ENCODE peak calls at places on chromosomes 12 and 14, in six cellular contexts. One of them, this sample, is unnamed.

GRCh38 chr12:103583008-103583407 is 4.1 kb upstream of the STAB2 start:
- DNase-seq in GM03348: no peak
- DNase-seq in HuH-7.5: no peak
- DNase-seq in stimulated activated effector memory CD8-positive, alpha-beta T cell treated with anti-CD3 and anti-CD28 coated beads, Interleukin-12 subunit alpha, Interleukin-12 subunit beta, amount 100 ng/mL, for 72 hours: no peak
- DNase-seq in activated CD4-positive, alpha-beta T cell treated with anti-CD3 and anti-CD28 coated beads, Interleukin-2, amount 50 U/mL, for 1 hour: no peak
- DNase-seq in body of pancreas: no peak
- DNase-seq in this sample: no peak

GRCh38 chr14:51996148-51996746 is 6.9 kb downstream of the RTRAF start:
- DNase-seq in GM03348: no peak
- DNase-seq in HuH-7.5: no peak
- DNase-seq in stimulated activated effector memory CD8-positive, alpha-beta T cell treated with anti-CD3 and anti-CD28 coated beads, Interleukin-12 subunit alpha, Interleukin-12 subunit beta, amount 100 ng/mL, for 72 hours: no peak
- DNase-seq in activated CD4-positive, alpha-beta T cell treated with anti-CD3 and anti-CD28 coated beads, Interleukin-2, amount 50 U/mL, for 1 hour: no peak
- DNase-seq in body of pancreas: no peak
- DNase-seq in this sample: no peak

GRCh38 chr12:94560416-94561221 is 89.7 kb downstream of the TMCC3 start:
- DNase-seq in GM03348: no peak
- DNase-seq in HuH-7.5: no peak
- DNase-seq in stimulated activated effector memory CD8-positive, alpha-beta T cell treated with anti-CD3 and anti-CD28 coated beads, Interleukin-12 subunit alpha, Interleukin-12 subunit beta, amount 100 ng/mL, for 72 hours: no peak
- DNase-seq in activated CD4-positive, alpha-beta T cell treated with anti-CD3 and anti-CD28 coated beads, Interleukin-2, amount 50 U/mL, for 1 hour: no peak
- DNase-seq in body of pancreas: no peak
- DNase-seq in this sample: no peak

GRCh38 chr14:58560208-58560607 is 77.6 kb upstream of the DACT1 start:
- DNase-seq in GM03348: no peak
- DNase-seq in HuH-7.5: no peak
- DNase-seq in stimulated activated effector memory CD8-positive, alpha-beta T cell treated with anti-CD3 and anti-CD28 coated beads, Interleukin-12 subunit alpha, Interleukin-12 subunit beta, amount 100 ng/mL, for 72 hours: no peak
- DNase-seq in activated CD4-positive, alpha-beta T cell treated with anti-CD3 and anti-CD28 coated beads, Interleukin-2, amount 50 U/mL, for 1 hour: no peak
- DNase-seq in body of pancreas: no peak
- DNase-seq in this sample: no peak

GRCh38 chr12:6605425-6606330 is 1.5 kb downstream of the CHD4 start:
- DNase-seq in GM03348: peak
- DNase-seq in HuH-7.5: no peak
- DNase-seq in stimulated activated effector memory CD8-positive, alpha-beta T cell treated with anti-CD3 and anti-CD28 coated beads, Interleukin-12 subunit alpha, Interleukin-12 subunit beta, amount 100 ng/mL, for 72 hours: peak
- DNase-seq in activated CD4-positive, alpha-beta T cell treated with anti-CD3 and anti-CD28 coated beads, Interleukin-2, amount 50 U/mL, for 1 hour: peak
- DNase-seq in body of pancreas: no peak
- DNase-seq in this sample: no peak

GRCh38 chr12:65986047-65986446 is 144.5 kb downstream of the LLPH start:
- DNase-seq in GM03348: no peak
- DNase-seq in HuH-7.5: no peak
- DNase-seq in stimulated activated effector memory CD8-positive, alpha-beta T cell treated with anti-CD3 and anti-CD28 coated beads, Interleukin-12 subunit alpha, Interleukin-12 subunit beta, amount 100 ng/mL, for 72 hours: no peak
- DNase-seq in activated CD4-positive, alpha-beta T cell treated with anti-CD3 and anti-CD28 coated beads, Interleukin-2, amount 50 U/mL, for 1 hour: no peak
- DNase-seq in body of pancreas: no peak
- DNase-seq in this sample: no peak

GRCh38 chr12:50302686-50303085 is 19.4 kb upstream of the LIMA1 start:
- DNase-seq in GM03348: peak
- DNase-seq in HuH-7.5: no peak
- DNase-seq in stimulated activated effector memory CD8-positive, alpha-beta T cell treated with anti-CD3 and anti-CD28 coated beads, Interleukin-12 subunit alpha, Interleukin-12 subunit beta, amount 100 ng/mL, for 72 hours: no peak
- DNase-seq in activated CD4-positive, alpha-beta T cell treated with anti-CD3 and anti-CD28 coated beads, Interleukin-2, amount 50 U/mL, for 1 hour: no peak
- DNase-seq in body of pancreas: no peak
- DNase-seq in this sample: no peak

GRCh38 chr12:124254126-124254525 is 40.8 kb upstream of the RFLNA start:
- DNase-seq in GM03348: no peak
- DNase-seq in HuH-7.5: no peak
- DNase-seq in stimulated activated effector memory CD8-positive, alpha-beta T cell treated with anti-CD3 and anti-CD28 coated beads, Interleukin-12 subunit alpha, Interleukin-12 subunit beta, amount 100 ng/mL, for 72 hours: no peak
- DNase-seq in activated CD4-positive, alpha-beta T cell treated with anti-CD3 and anti-CD28 coated beads, Interleukin-2, amount 50 U/mL, for 1 hour: no peak
- DNase-seq in body of pancreas: no peak
- DNase-seq in this sample: no peak

GRCh38 chr12:54611715-54612116 is 23.0 kb downstream of the LACRT start:
- DNase-seq in GM03348: no peak
- DNase-seq in HuH-7.5: no peak
- DNase-seq in stimulated activated effector memory CD8-positive, alpha-beta T cell treated with anti-CD3 and anti-CD28 coated beads, Interleukin-12 subunit alpha, Interleukin-12 subunit beta, amount 100 ng/mL, for 72 hours: no peak
- DNase-seq in activated CD4-positive, alpha-beta T cell treated with anti-CD3 and anti-CD28 coated beads, Interleukin-2, amount 50 U/mL, for 1 hour: no peak
- DNase-seq in body of pancreas: no peak
- DNase-seq in this sample: no peak

GRCh38 chr14:85142982-85143381 is 387.0 kb upstream of the FLRT2 start:
- DNase-seq in GM03348: no peak
- DNase-seq in HuH-7.5: no peak
- DNase-seq in stimulated activated effector memory CD8-positive, alpha-beta T cell treated with anti-CD3 and anti-CD28 coated beads, Interleukin-12 subunit alpha, Interleukin-12 subunit beta, amount 100 ng/mL, for 72 hours: no peak
- DNase-seq in activated CD4-positive, alpha-beta T cell treated with anti-CD3 and anti-CD28 coated beads, Interleukin-2, amount 50 U/mL, for 1 hour: no peak
- DNase-seq in body of pancreas: no peak
- DNase-seq in this sample: no peak

GRCh38 chr14:72804653-72805180 is 89.2 kb downstream of the DPF3 start:
- DNase-seq in GM03348: no peak
- DNase-seq in HuH-7.5: no peak
- DNase-seq in stimulated activated effector memory CD8-positive, alpha-beta T cell treated with anti-CD3 and anti-CD28 coated beads, Interleukin-12 subunit alpha, Interleukin-12 subunit beta, amount 100 ng/mL, for 72 hours: no peak
- DNase-seq in activated CD4-positive, alpha-beta T cell treated with anti-CD3 and anti-CD28 coated beads, Interleukin-2, amount 50 U/mL, for 1 hour: no peak
- DNase-seq in body of pancreas: no peak
- DNase-seq in this sample: no peak

GRCh38 chr12:130435331-130435730 is 97.6 kb downstream of the PIWIL1 start:
- DNase-seq in GM03348: no peak
- DNase-seq in HuH-7.5: no peak
- DNase-seq in stimulated activated effector memory CD8-positive, alpha-beta T cell treated with anti-CD3 and anti-CD28 coated beads, Interleukin-12 subunit alpha, Interleukin-12 subunit beta, amount 100 ng/mL, for 72 hours: no peak
- DNase-seq in activated CD4-positive, alpha-beta T cell treated with anti-CD3 and anti-CD28 coated beads, Interleukin-2, amount 50 U/mL, for 1 hour: no peak
- DNase-seq in body of pancreas: no peak
- DNase-seq in this sample: no peak

GRCh38 chr14:93799617-93800016 is 11.3 kb upstream of the PRIMA1 start:
- DNase-seq in GM03348: no peak
- DNase-seq in HuH-7.5: no peak
- DNase-seq in stimulated activated effector memory CD8-positive, alpha-beta T cell treated with anti-CD3 and anti-CD28 coated beads, Interleukin-12 subunit alpha, Interleukin-12 subunit beta, amount 100 ng/mL, for 72 hours: no peak
- DNase-seq in activated CD4-positive, alpha-beta T cell treated with anti-CD3 and anti-CD28 coated beads, Interleukin-2, amount 50 U/mL, for 1 hour: no peak
- DNase-seq in body of pancreas: no peak
- DNase-seq in this sample: no peak

GRCh38 chr14:102539544-102540309 is 30.2 kb upstream of the ANKRD9 start:
- DNase-seq in GM03348: peak
- DNase-seq in HuH-7.5: no peak
- DNase-seq in stimulated activated effector memory CD8-positive, alpha-beta T cell treated with anti-CD3 and anti-CD28 coated beads, Interleukin-12 subunit alpha, Interleukin-12 subunit beta, amount 100 ng/mL, for 72 hours: no peak
- DNase-seq in activated CD4-positive, alpha-beta T cell treated with anti-CD3 and anti-CD28 coated beads, Interleukin-2, amount 50 U/mL, for 1 hour: no peak
- DNase-seq in body of pancreas: no peak
- DNase-seq in this sample: no peak

GRCh38 chr12:31280183-31280582 is 45.8 kb downstream of the SINHCAF start:
- DNase-seq in GM03348: no peak
- DNase-seq in HuH-7.5: no peak
- DNase-seq in stimulated activated effector memory CD8-positive, alpha-beta T cell treated with anti-CD3 and anti-CD28 coated beads, Interleukin-12 subunit alpha, Interleukin-12 subunit beta, amount 100 ng/mL, for 72 hours: no peak
- DNase-seq in activated CD4-positive, alpha-beta T cell treated with anti-CD3 and anti-CD28 coated beads, Interleukin-2, amount 50 U/mL, for 1 hour: no peak
- DNase-seq in body of pancreas: no peak
- DNase-seq in this sample: no peak

GRCh38 chr14:94129758-94130414 is 482 bp upstream of the IFI27L2 start:
- DNase-seq in GM03348: peak
- DNase-seq in HuH-7.5: no peak
- DNase-seq in stimulated activated effector memory CD8-positive, alpha-beta T cell treated with anti-CD3 and anti-CD28 coated beads, Interleukin-12 subunit alpha, Interleukin-12 subunit beta, amount 100 ng/mL, for 72 hours: no peak
- DNase-seq in activated CD4-positive, alpha-beta T cell treated with anti-CD3 and anti-CD28 coated beads, Interleukin-2, amount 50 U/mL, for 1 hour: peak
- DNase-seq in body of pancreas: no peak
- DNase-seq in this sample: no peak

GRCh38 chr14:104724407-104724980 is 465 bp downstream of the ADSS1 start:
- DNase-seq in GM03348: peak
- DNase-seq in HuH-7.5: peak
- DNase-seq in stimulated activated effector memory CD8-positive, alpha-beta T cell treated with anti-CD3 and anti-CD28 coated beads, Interleukin-12 subunit alpha, Interleukin-12 subunit beta, amount 100 ng/mL, for 72 hours: no peak
- DNase-seq in activated CD4-positive, alpha-beta T cell treated with anti-CD3 and anti-CD28 coated beads, Interleukin-2, amount 50 U/mL, for 1 hour: peak
- DNase-seq in body of pancreas: peak
- DNase-seq in this sample: peak

GRCh38 chr12:47574252-47575021 is 131.4 kb downstream of the RPAP3 start:
- DNase-seq in GM03348: no peak
- DNase-seq in HuH-7.5: no peak
- DNase-seq in stimulated activated effector memory CD8-positive, alpha-beta T cell treated with anti-CD3 and anti-CD28 coated beads, Interleukin-12 subunit alpha, Interleukin-12 subunit beta, amount 100 ng/mL, for 72 hours: no peak
- DNase-seq in activated CD4-positive, alpha-beta T cell treated with anti-CD3 and anti-CD28 coated beads, Interleukin-2, amount 50 U/mL, for 1 hour: no peak
- DNase-seq in body of pancreas: no peak
- DNase-seq in this sample: no peak

GRCh38 chr14:29584992-29585391 is 342.7 kb downstream of the PRKD1 start:
- DNase-seq in GM03348: peak
- DNase-seq in HuH-7.5: peak
- DNase-seq in stimulated activated effector memory CD8-positive, alpha-beta T cell treated with anti-CD3 and anti-CD28 coated beads, Interleukin-12 subunit alpha, Interleukin-12 subunit beta, amount 100 ng/mL, for 72 hours: no peak
- DNase-seq in activated CD4-positive, alpha-beta T cell treated with anti-CD3 and anti-CD28 coated beads, Interleukin-2, amount 50 U/mL, for 1 hour: no peak
- DNase-seq in body of pancreas: peak
- DNase-seq in this sample: peak

GRCh38 chr14:91413547-91414474 is 3.8 kb downstream of the CCDC88C start:
- DNase-seq in GM03348: no peak
- DNase-seq in HuH-7.5: no peak
- DNase-seq in stimulated activated effector memory CD8-positive, alpha-beta T cell treated with anti-CD3 and anti-CD28 coated beads, Interleukin-12 subunit alpha, Interleukin-12 subunit beta, amount 100 ng/mL, for 72 hours: no peak
- DNase-seq in activated CD4-positive, alpha-beta T cell treated with anti-CD3 and anti-CD28 coated beads, Interleukin-2, amount 50 U/mL, for 1 hour: peak
- DNase-seq in body of pancreas: peak
- DNase-seq in this sample: peak

GRCh38 chr12:56954956-56955355 is 2.5 kb downstream of the RDH16 start:
- DNase-seq in GM03348: no peak
- DNase-seq in HuH-7.5: no peak
- DNase-seq in stimulated activated effector memory CD8-positive, alpha-beta T cell treated with anti-CD3 and anti-CD28 coated beads, Interleukin-12 subunit alpha, Interleukin-12 subunit beta, amount 100 ng/mL, for 72 hours: no peak
- DNase-seq in activated CD4-positive, alpha-beta T cell treated with anti-CD3 and anti-CD28 coated beads, Interleukin-2, amount 50 U/mL, for 1 hour: no peak
- DNase-seq in body of pancreas: no peak
- DNase-seq in this sample: no peak

GRCh38 chr12:50317198-50317597 is 33.9 kb upstream of the LIMA1 start:
- DNase-seq in GM03348: no peak
- DNase-seq in HuH-7.5: no peak
- DNase-seq in stimulated activated effector memory CD8-positive, alpha-beta T cell treated with anti-CD3 and anti-CD28 coated beads, Interleukin-12 subunit alpha, Interleukin-12 subunit beta, amount 100 ng/mL, for 72 hours: no peak
- DNase-seq in activated CD4-positive, alpha-beta T cell treated with anti-CD3 and anti-CD28 coated beads, Interleukin-2, amount 50 U/mL, for 1 hour: no peak
- DNase-seq in body of pancreas: no peak
- DNase-seq in this sample: no peak

GRCh38 chr12:6390084-6390799 is 6.3 kb downstream of the LTBR start:
- DNase-seq in GM03348: no peak
- DNase-seq in HuH-7.5: no peak
- DNase-seq in stimulated activated effector memory CD8-positive, alpha-beta T cell treated with anti-CD3 and anti-CD28 coated beads, Interleukin-12 subunit alpha, Interleukin-12 subunit beta, amount 100 ng/mL, for 72 hours: no peak
- DNase-seq in activated CD4-positive, alpha-beta T cell treated with anti-CD3 and anti-CD28 coated beads, Interleukin-2, amount 50 U/mL, for 1 hour: no peak
- DNase-seq in body of pancreas: no peak
- DNase-seq in this sample: no peak

GRCh38 chr12:79689041-79689476 is 1.7 kb downstream of the PAWR start:
- DNase-seq in GM03348: no peak
- DNase-seq in HuH-7.5: no peak
- DNase-seq in stimulated activated effector memory CD8-positive, alpha-beta T cell treated with anti-CD3 and anti-CD28 coated beads, Interleukin-12 subunit alpha, Interleukin-12 subunit beta, amount 100 ng/mL, for 72 hours: no peak
- DNase-seq in activated CD4-positive, alpha-beta T cell treated with anti-CD3 and anti-CD28 coated beads, Interleukin-2, amount 50 U/mL, for 1 hour: no peak
- DNase-seq in body of pancreas: no peak
- DNase-seq in this sample: no peak

GRCh38 chr12:124515981-124516380 is 51.4 kb downstream of the NCOR2 start:
- DNase-seq in GM03348: no peak
- DNase-seq in HuH-7.5: no peak
- DNase-seq in stimulated activated effector memory CD8-positive, alpha-beta T cell treated with anti-CD3 and anti-CD28 coated beads, Interleukin-12 subunit alpha, Interleukin-12 subunit beta, amount 100 ng/mL, for 72 hours: no peak
- DNase-seq in activated CD4-positive, alpha-beta T cell treated with anti-CD3 and anti-CD28 coated beads, Interleukin-2, amount 50 U/mL, for 1 hour: no peak
- DNase-seq in body of pancreas: no peak
- DNase-seq in this sample: no peak